ENCODE peak calls at places on chromosomes 16 and 17, in eight cellular contexts. T is body of pancreas; I is neural progenitor cell; B is CD8-positive, alpha-beta memory T cell; F is BJ; L is cardiac muscle cell; U is fibroblast of lung; W is transverse colon. K is an unnamed sample.

GRCh38 chr17:36842231-36842630 is 95.0 kb upstream of the LHX1 start:
- DNase-seq in L (no peak), U (no peak), T (no peak), B (no peak), I (no peak), W (no peak), F (no peak), K (no peak)

GRCh38 chr17:81516439-81516838 is 3.8 kb upstream of the ACTG1 start:
- DNase-seq in F (no peak), I (no peak), U (no peak), W (peak; percentile 11), L (no peak), T (no peak), B (no peak), K (no peak)

GRCh38 chr16:10421596-10421995 is 35.7 kb downstream of the ATF7IP2 start:
- DNase-seq in I (no peak), T (no peak), L (no peak), U (no peak), W (no peak), F (no peak), B (no peak), K (no peak)

GRCh38 chr16:73122604-73123386 is 74.9 kb upstream of the ZFHX3 start:
- DNase-seq in I (no peak), F (no peak), T (no peak), B (peak; percentile 9), U (peak; percentile 22), L (peak; percentile 72), W (no peak), K (no peak)

GRCh38 chr16:27323781-27324561 is 10.2 kb downstream of the IL4R start:
- DNase-seq in W (no peak), U (no peak), F (no peak), I (no peak), T (no peak), B (no peak), L (no peak), K (no peak)

GRCh38 chr16:47204736-47205499 is 61.2 kb upstream of the NETO2 start:
- DNase-seq in B (no peak), T (no peak), F (no peak), L (no peak), W (no peak), I (peak; percentile 3), U (no peak), K (no peak)

GRCh38 chr16:3819741-3820724 is 60.5 kb downstream of the CREBBP start:
- DNase-seq in T (peak; percentile 51), B (peak; percentile 69), W (peak; percentile 19), I (no peak), L (peak; percentile 96), U (peak; percentile 97), F (peak; percentile 52), K (peak; percentile 67)

GRCh38 chr17:71936977-71937376 is 183.8 kb upstream of the SOX9 start:
- DNase-seq in L (no peak), I (no peak), T (no peak), F (no peak), B (no peak), W (no peak), U (no peak), K (no peak)

GRCh38 chr17:59365383-59365981 is 34.0 kb downstream of the YPEL2 start:
- DNase-seq in F (no peak), U (no peak), I (peak; percentile 94), T (no peak), W (no peak), B (peak; percentile 21), L (no peak), K (no peak)

GRCh38 chr16:82368041-82368440 is 198.0 kb upstream of the MPHOSPH6 start:
- DNase-seq in L (peak; percentile 35), I (peak; percentile 52), W (no peak), T (peak; percentile 20), F (no peak), B (peak; percentile 2), U (peak; percentile 9), K (no peak)

GRCh38 chr17:16470302-16470701 is 21.7 kb downstream of the LRRC75A start:
- DNase-seq in L (no peak), T (no peak), F (no peak), U (no peak), W (no peak), I (no peak), B (no peak), K (no peak)

GRCh38 chr16:78748471-78748929 is 649.0 kb downstream of the WWOX start:
- DNase-seq in B (no peak), L (no peak), T (no peak), W (no peak), I (no peak), U (no peak), F (no peak), K (no peak)

DNA sequence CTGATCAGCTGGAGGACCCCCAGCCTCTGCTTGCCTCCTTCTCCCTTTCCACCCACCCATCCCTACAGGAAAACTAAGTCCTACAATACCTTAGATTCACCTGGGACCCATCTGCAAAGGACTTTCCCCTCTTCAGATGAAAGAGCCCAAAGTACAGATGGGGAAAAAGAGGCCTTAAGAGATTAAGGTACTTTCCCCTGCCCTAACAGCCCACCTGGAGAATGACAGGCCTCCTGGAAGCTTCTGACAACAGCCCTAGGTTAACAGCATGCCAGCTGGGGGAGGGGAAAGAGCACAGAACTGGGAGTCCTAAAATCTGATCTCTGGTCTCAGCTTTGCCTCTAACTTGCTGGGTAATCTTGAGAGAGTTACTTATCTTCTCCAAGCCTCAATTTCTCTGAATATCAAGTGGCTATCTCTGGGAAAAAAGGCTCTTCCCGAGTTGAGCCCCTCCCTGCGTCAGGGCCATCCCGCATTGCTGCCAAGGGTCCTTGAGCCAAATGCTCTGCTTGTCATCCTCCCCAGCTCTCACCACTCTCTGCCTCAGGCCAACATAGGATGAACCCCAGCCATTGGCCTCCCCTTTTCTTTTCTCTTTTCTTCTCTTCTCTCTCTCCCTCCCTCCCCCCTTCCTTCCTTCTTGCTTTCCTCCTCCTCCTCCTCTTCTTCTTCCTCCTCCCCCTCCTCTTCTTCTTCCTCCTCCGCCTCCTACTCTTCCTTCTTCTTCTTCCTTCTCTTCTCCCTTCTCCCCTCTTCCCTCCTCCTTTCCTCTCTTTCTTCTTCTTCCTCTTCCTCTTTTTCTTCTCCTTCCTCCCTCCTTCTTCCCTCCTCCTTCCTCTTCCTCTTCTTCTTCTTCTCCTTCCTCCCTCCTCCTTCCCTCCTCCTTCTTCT is 22.5 kb upstream of the SP6 start:
- DNase-seq in B (no peak), I (no peak), L (no peak), T (no peak), W (no peak), F (no peak), U (no peak), K (no peak)
- H3K4me3 ChIP-seq in B (no peak overlapping the region), I (no peak overlapping the region), L (no peak overlapping the region), T (no peak overlapping the region), W (no peak overlapping the region), F (no peak overlapping the region), U (no peak overlapping the region), K (no peak overlapping the region)

GRCh38 chr16:1049113-1049975 is 23.2 kb upstream of the SSTR5 start:
- DNase-seq in F (no peak), W (no peak), B (no peak), L (no peak), I (no peak), U (no peak), T (no peak), K (no peak)

GRCh38 chr16:1047801-1048200 is 24.7 kb upstream of the SSTR5 start:
- DNase-seq in T (no peak), F (no peak), U (no peak), I (no peak), B (no peak), W (no peak), L (no peak), K (no peak)

GRCh38 chr16:1049976-1050247 is 22.6 kb upstream of the SSTR5 start:
- DNase-seq in U (no peak), T (no peak), L (no peak), B (no peak), W (no peak), I (no peak), F (no peak), K (no peak)

GRCh38 chr16:1047123-1047522 is 25.4 kb upstream of the SSTR5 start:
- DNase-seq in L (no peak), W (no peak), F (no peak), U (no peak), T (no peak), B (no peak), I (no peak), K (no peak)

DNA sequence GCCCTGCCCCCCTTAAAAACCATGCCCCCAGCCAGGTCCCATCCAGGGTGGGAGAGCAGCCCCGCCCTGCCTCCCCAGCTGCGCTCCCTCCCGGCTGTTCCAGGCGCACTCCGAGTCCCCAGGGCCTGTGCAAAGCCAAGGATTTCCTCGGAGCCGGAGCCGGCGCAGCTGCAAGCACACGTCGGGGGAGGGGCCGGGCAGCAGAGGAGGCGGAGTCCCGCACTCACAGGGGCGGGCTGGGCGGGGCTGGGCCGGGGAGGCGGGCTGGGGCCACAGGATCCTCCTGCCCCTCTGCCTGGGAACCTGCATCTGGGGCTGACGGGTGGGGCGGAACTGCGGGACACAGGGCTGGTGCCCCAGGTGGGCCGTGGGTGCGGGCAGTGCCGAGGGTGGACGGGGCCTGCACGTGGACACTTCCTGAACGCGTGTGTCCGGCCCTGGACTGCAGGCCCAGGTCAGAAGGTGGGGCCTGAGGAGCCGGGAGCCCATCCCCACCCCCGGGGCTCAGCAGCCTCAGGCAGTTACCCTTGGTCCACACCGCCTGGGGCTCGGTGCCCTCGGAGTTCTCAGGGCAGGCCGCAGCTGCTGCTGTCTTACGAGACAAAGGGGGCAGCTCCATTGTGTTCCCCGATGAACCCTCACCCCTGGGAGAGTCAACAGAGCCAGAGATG is 24.0 kb upstream of the SSTR5 start:
- DNase-seq in T (peak; percentile 27), U (peak; percentile 9), I (peak; percentile 89), W (peak; percentile 14), B (no peak), F (no peak), L (peak; percentile 61), K (no peak)
- H3K27me3 ChIP-seq in T (no peaks in the 10 kb centered on the region), U (peaks cover 5% of the 10 kb centered on the region), I (no peaks in the 10 kb centered on the region), W (peaks cover 71% of the 10 kb centered on the region), B (no peaks in the 10 kb centered on the region), F (no peaks in the 10 kb centered on the region), L (no peaks in the 10 kb centered on the region), K (peaks cover 60% of the 10 kb centered on the region)

GRCh38 chr16:66427451-66427860 is 361 bp downstream of the BEAN1 start:
- DNase-seq in F (no peak), W (no peak), I (no peak), U (no peak), L (no peak), B (no peak), T (no peak), K (no peak)

GRCh38 chr16:66429290-66429962 is 2.3 kb downstream of the BEAN1 start:
- DNase-seq in I (peak; percentile 75), W (no peak), L (no peak), U (no peak), B (no peak), F (no peak), T (no peak), K (no peak)

GRCh38 chr16:66427036-66427446 is at the start of gene BEAN1:
- DNase-seq in I (peak; percentile 81), T (no peak), L (peak; percentile 54), B (no peak), W (no peak), U (no peak), F (no peak), K (no peak)

GRCh38 chr16:66428682-66429251 is 1.7 kb downstream of the BEAN1 start:
- DNase-seq in F (no peak), L (no peak), U (no peak), T (no peak), B (no peak), W (no peak), I (no peak), K (no peak)

GRCh38 chr16:66427871-66428681 is 981 bp downstream of the BEAN1 start:
- DNase-seq in I (peak; percentile 58), U (no peak), F (no peak), B (no peak), L (no peak), W (no peak), T (no peak), K (no peak)
- H3K4me3 ChIP-seq in I (peak overlapping the region; percentile 64), U (no peak overlapping the region), F (no peak overlapping the region), B (peak overlapping the region; percentile 15), L (peak overlapping the region; percentile 78), W (peak overlapping the region; percentile 35), T (no peak overlapping the region), K (peak overlapping the region; percentile 42)

GRCh38 chr17:1275205-1275961 is 4.1 kb upstream of the TRARG1 start:
- DNase-seq in U (no peak), T (no peak), L (no peak), B (no peak), W (no peak), I (no peak), F (no peak), K (no peak)
- H3K27me3 ChIP-seq in U (peaks cover 14% of the 10 kb centered on the region), T (no peaks in the 10 kb centered on the region), L (no peaks in the 10 kb centered on the region), B (peaks cover 10% of the 10 kb centered on the region), W (peaks cover 70% of the 10 kb centered on the region), I (no peaks in the 10 kb centered on the region), F (peaks cover 13% of the 10 kb centered on the region), K (peaks cover 44% of the 10 kb centered on the region)